ENCODE peak calls at places on chromosomes 3 and 15, in four cellular contexts. V is T-helper 22 cell, N is mucosa of gallbladder, J is AG10803. A is an unnamed sample.

GRCh38 chr3:140319801-140320200 is 358.1 kb upstream of the TRIM42 start:
- DNase-seq in J (no peak), V (no peak), N (no peak), A (no peak)

GRCh38 chr3:15769256-15769915 is 28.4 kb downstream of the ANKRD28 start:
- DNase-seq in J (no peak), V (no peak), N (no peak), A (no peak)

GRCh38 chr3:149717391-149718056 is 34.8 kb downstream of the COMMD2 start:
- DNase-seq in N (peak), J (peak), V (no peak), A (peak)

GRCh38 chr3:39718674-39719595 is 90.5 kb upstream of the MYRIP start:
- DNase-seq in J (peak), V (no peak), N (no peak), A (no peak)

GRCh38 chr3:99872633-99873254 is 55.1 kb downstream of the CMSS1 start:
- DNase-seq in N (no peak), J (no peak), V (no peak), A (no peak)

GRCh38 chr15:78810377-78811123 is 714 bp downstream of the ADAMTS7 start:
- DNase-seq in J (peak), N (no peak), V (no peak), A (no peak)

GRCh38 chr3:170506556-170506955 is 79.3 kb downstream of the SLC7A14 start:
- DNase-seq in J (peak), N (no peak), V (no peak), A (no peak)

GRCh38 chr15:34838282-34838681 is 42.9 kb upstream of the ACTC1 start:
- DNase-seq in J (no peak), N (no peak), V (no peak), A (no peak)

GRCh38 chr15:83276661-83277060 is 7.8 kb downstream of the BNC1 start:
- DNase-seq in J (no peak), N (no peak), V (no peak), A (no peak)

GRCh38 chr15:29376580-29376979 is 107.0 kb upstream of the NSMCE3 start:
- DNase-seq in V (no peak), J (no peak), N (no peak), A (no peak)

GRCh38 chr3:27535809-27536392 is 51.7 kb upstream of the SLC4A7 start:
- DNase-seq in J (peak), V (no peak), N (no peak), A (no peak)

GRCh38 chr15:77606142-77607034 is 26.3 kb downstream of the LINGO1 start:
- DNase-seq in J (peak), V (no peak), N (no peak), A (no peak)

GRCh38 chr3:98628317-98628716 is 34.9 kb upstream of the CPOX start:
- DNase-seq in V (no peak), J (no peak), N (no peak), A (no peak)

GRCh38 chr3:15327941-15328340 is 4.4 kb downstream of the SH3BP5 start:
- DNase-seq in J (no peak), N (no peak), V (peak), A (no peak)

GRCh38 chr3:151379083-151379734 is 5.3 kb downstream of the P2RY12 start:
- DNase-seq in N (peak), V (no peak), J (no peak), A (no peak)

GRCh38 chr15:85837011-85837433 is 42.3 kb upstream of the KLHL25 start:
- DNase-seq in J (no peak), N (peak), V (no peak), A (no peak)

GRCh38 chr3:12886736-12887135 is 45.4 kb upstream of the RPL32 start:
- DNase-seq in J (no peak), N (no peak), V (no peak), A (no peak)

GRCh38 chr3:171876651-171877272 is 33.6 kb downstream of the TMEM212 start:
- DNase-seq in N (no peak), J (peak), V (no peak), A (no peak)

GRCh38 chr3:71579301-71579933 is 4.1 kb downstream of the FOXP1 start:
- DNase-seq in V (no peak), J (no peak), N (no peak), A (no peak)

GRCh38 chr3:171122212-171122611 is 95.7 kb upstream of the SLC2A2 start:
- DNase-seq in J (no peak), V (no peak), N (no peak), A (no peak)

GRCh38 chr3:179133575-179133974 is 14.6 kb upstream of the PIK3CA start:
- DNase-seq in N (no peak), J (no peak), V (no peak), A (no peak)

GRCh38 chr3:63538912-63539311 is 113.6 kb upstream of the SNTN start:
- DNase-seq in N (no peak), J (no peak), V (no peak), A (no peak)

GRCh38 chr3:189003410-189003809 is 168.4 kb upstream of the TPRG1 start:
- DNase-seq in V (no peak), J (no peak), N (no peak), A (no peak)

GRCh38 chr3:126114406-126115386 is 30.8 kb upstream of the SLC41A3 start:
- DNase-seq in J (no peak), N (no peak), V (no peak), A (no peak)

GRCh38 chr3:24367681-24368264 is 126.9 kb downstream of the THRB start:
- DNase-seq in N (no peak), V (no peak), J (no peak), A (no peak)

GRCh38 chr3:150631515-150632221 is 28.5 kb downstream of the SELENOT start:
- DNase-seq in V (no peak), N (no peak), J (no peak), A (no peak)

GRCh38 chr15:33218071-33218491 is 23.6 kb upstream of the FMN1 start:
- DNase-seq in V (no peak), N (no peak), J (no peak), A (no peak)

GRCh38 chr3:184540777-184541681 is 20.6 kb upstream of the EPHB3 start:
- DNase-seq in V (peak), J (no peak), N (peak), A (no peak)

GRCh38 chr3:57755368-57756021 is 614 bp upstream of the SLMAP start:
- DNase-seq in N (no peak), V (peak), J (peak), A (no peak)

GRCh38 chr3:52533623-52534280 is at the start of gene NT5DC2:
- DNase-seq in N (peak), V (peak), J (peak), A (peak)

GRCh38 chr3:178451799-178452198 is 84.4 kb upstream of the KCNMB2 start:
- DNase-seq in V (no peak), N (no peak), J (no peak), A (no peak)

GRCh38 chr15:99118258-99118632 is 13.4 kb downstream of the SYNM start:
- DNase-seq in V (no peak), J (no peak), N (no peak), A (no peak)

GRCh38 chr15:83057660-83058376 is 9.2 kb downstream of the BTBD1 start:
- DNase-seq in J (no peak), V (no peak), N (no peak), A (no peak)

GRCh38 chr15:74317820-74318375 is 49.5 kb downstream of the CYP11A1 start:
- DNase-seq in V (no peak), J (peak), N (peak), A (peak)